ENCODE peak calls at places on chromosome 6, in nine cellular contexts. S is GM12892, X is uterus, N is GM12878, E is lower leg skin, C is ovary, P is HepG2, J is esophagus squamous epithelium, Z is tibial nerve. D is an unnamed sample.

GRCh38 chr6:116570856-116571682 is at the start of gene RWDD1:
- DNase-seq in P (peak), N (peak), X (peak), S (peak), J (peak), E (peak), Z (peak), C (peak), D (peak)

GRCh38 chr6:143745160-143746133 is 67.7 kb downstream of the PHACTR2 start:
- DNase-seq in J (no peak), S (no peak), C (peak), N (no peak), E (no peak), P (peak), Z (peak), X (no peak), D (no peak)

GRCh38 chr6:45613678-45614077 is 235.9 kb upstream of the SUPT3H start:
- DNase-seq in N (no peak), E (peak), J (no peak), S (no peak), P (no peak), Z (peak), C (peak), X (peak), D (no peak)

GRCh38 chr6:7673063-7673536 is 52.8 kb upstream of the BMP6 start:
- DNase-seq in X (peak), E (peak), S (no peak), Z (peak), J (no peak), P (no peak), N (no peak), C (peak), D (peak)

GRCh38 chr6:118299023-118299422 is 249.1 kb upstream of the PLN start:
- DNase-seq in X (no peak), J (no peak), P (no peak), E (no peak), C (no peak), S (no peak), N (no peak), Z (no peak), D (no peak)

GRCh38 chr6:23027281-23027680 is 457.9 kb downstream of the HDGFL1 start:
- DNase-seq in S (no peak), J (no peak), X (no peak), C (no peak), N (no peak), P (no peak), E (no peak), Z (no peak), D (no peak)

GRCh38 chr6:134822920-134823430 is 126.9 kb downstream of the ALDH8A1 start:
- DNase-seq in X (peak), P (peak), N (peak), S (peak), E (peak), J (no peak), Z (peak), C (peak), D (peak)

GRCh38 chr6:168157272-168158007 is 78.4 kb upstream of the FRMD1 start:
- DNase-seq in C (no peak), J (no peak), N (no peak), P (no peak), S (no peak), Z (no peak), E (no peak), X (peak), D (peak)

GRCh38 chr6:108559884-108560462 is 744 bp upstream of the FOXO3 start:
- DNase-seq in X (peak), P (peak), S (no peak), N (no peak), J (no peak), C (peak), E (peak), Z (peak), D (no peak)

GRCh38 chr6:33974471-33974870 is 170.7 kb upstream of the MLN start:
- DNase-seq in J (no peak), Z (no peak), C (no peak), S (peak), E (no peak), N (no peak), X (no peak), P (no peak), D (no peak)

GRCh38 chr6:15313367-15313766 is 67.5 kb downstream of the JARID2 start:
- DNase-seq in X (no peak), Z (no peak), J (no peak), P (no peak), C (peak), E (no peak), S (no peak), N (no peak), D (no peak)

GRCh38 chr6:114998492-114998891 is 655.7 kb upstream of the HS3ST5 start:
- DNase-seq in C (no peak), N (no peak), E (no peak), J (no peak), S (no peak), Z (no peak), P (no peak), X (no peak), D (no peak)

GRCh38 chr6:152123076-152123475 is 315.6 kb downstream of the ESR1 start:
- DNase-seq in C (no peak), N (no peak), Z (no peak), S (no peak), E (no peak), X (no peak), J (no peak), P (no peak), D (no peak)

GRCh38 chr6:15987569-15987968 is 141.3 kb upstream of the MYLIP start:
- DNase-seq in N (no peak), J (no peak), E (no peak), S (no peak), P (no peak), C (no peak), X (no peak), Z (no peak), D (no peak)

GRCh38 chr6:170144952-170145587 is 145.8 kb downstream of the DLL1 start:
- DNase-seq in C (no peak), Z (no peak), X (no peak), E (no peak), P (no peak), J (no peak), N (no peak), S (no peak), D (no peak)

GRCh38 chr6:33279971-33280511 is 3.1 kb downstream of the B3GALT4 start:
- DNase-seq in S (no peak), P (peak), E (no peak), Z (no peak), X (no peak), J (no peak), C (no peak), N (no peak), D (no peak)

GRCh38 chr6:116370717-116371383 is at the start of gene DSE:
- DNase-seq in J (no peak), P (no peak), E (no peak), N (no peak), S (peak), C (peak), Z (peak), X (peak), D (peak)

GRCh38 chr6:14524319-14524718 is 406.7 kb downstream of the CD83 start:
- DNase-seq in C (no peak), X (peak), Z (peak), S (no peak), J (no peak), P (no peak), N (no peak), E (peak), D (no peak)

GRCh38 chr6:7899046-7899888 is 11.3 kb downstream of the TXNDC5 start:
- DNase-seq in P (peak), C (no peak), E (no peak), J (no peak), X (no peak), Z (no peak), N (no peak), S (no peak), D (no peak)

GRCh38 chr6:55825402-55826051 is 49.9 kb downstream of the BMP5 start:
- DNase-seq in E (no peak), J (no peak), N (no peak), P (no peak), S (no peak), X (no peak), Z (no peak), C (no peak), D (no peak)

GRCh38 chr6:156166093-156166492 is 611.1 kb upstream of the ARID1B start:
- DNase-seq in Z (no peak), J (no peak), X (no peak), S (no peak), N (no peak), P (no peak), E (no peak), C (no peak), D (no peak)

GRCh38 chr6:132527791-132528190 is 10.3 kb upstream of the TAAR9 start:
- DNase-seq in N (no peak), J (no peak), P (no peak), X (no peak), Z (no peak), S (no peak), E (no peak), C (no peak), D (no peak)

GRCh38 chr6:551405-551804 is 105.5 kb downstream of the HUS1B start:
- DNase-seq in C (no peak), X (no peak), J (no peak), Z (no peak), N (no peak), S (no peak), P (peak), E (no peak), D (peak)

GRCh38 chr6:138540468-138540867 is 41.2 kb upstream of the NHSL1 start:
- DNase-seq in Z (no peak), J (no peak), X (no peak), S (no peak), C (no peak), P (no peak), E (no peak), N (no peak), D (no peak)

GRCh38 chr6:26025047-26025893 is 62.0 kb upstream of the HFE start:
- DNase-seq in N (no peak), Z (no peak), C (no peak), P (peak), E (no peak), J (no peak), S (no peak), X (no peak), D (no peak)

GRCh38 chr6:51299649-51300380 is 481.1 kb downstream of the TFAP2B start:
- DNase-seq in N (no peak), J (no peak), P (no peak), X (no peak), S (no peak), Z (no peak), C (no peak), E (peak), D (no peak)

GRCh38 chr6:170139531-170139930 is 151.3 kb downstream of the DLL1 start:
- DNase-seq in J (no peak), P (no peak), C (peak), X (peak), E (no peak), Z (no peak), S (no peak), N (no peak), D (no peak)

GRCh38 chr6:33960345-33961313 is 156.8 kb upstream of the MLN start:
- DNase-seq in E (no peak), P (no peak), C (no peak), J (no peak), Z (no peak), X (no peak), S (no peak), N (no peak), D (no peak)

GRCh38 chr6:11196511-11197174 is 35.8 kb downstream of the NEDD9 start:
- DNase-seq in P (no peak), X (no peak), S (no peak), J (no peak), E (no peak), N (no peak), C (no peak), Z (no peak), D (no peak)

GRCh38 chr6:4778086-4778485 is 1.9 kb downstream of the CDYL start:
- DNase-seq in X (no peak), C (no peak), N (no peak), Z (no peak), J (no peak), E (no peak), P (no peak), S (no peak), D (no peak)

GRCh38 chr6:37048851-37049734 is 43.6 kb downstream of the FGD2 start:
- DNase-seq in X (peak), J (peak), E (peak), Z (peak), C (no peak), S (no peak), P (no peak), N (peak), D (peak)

DNA sequence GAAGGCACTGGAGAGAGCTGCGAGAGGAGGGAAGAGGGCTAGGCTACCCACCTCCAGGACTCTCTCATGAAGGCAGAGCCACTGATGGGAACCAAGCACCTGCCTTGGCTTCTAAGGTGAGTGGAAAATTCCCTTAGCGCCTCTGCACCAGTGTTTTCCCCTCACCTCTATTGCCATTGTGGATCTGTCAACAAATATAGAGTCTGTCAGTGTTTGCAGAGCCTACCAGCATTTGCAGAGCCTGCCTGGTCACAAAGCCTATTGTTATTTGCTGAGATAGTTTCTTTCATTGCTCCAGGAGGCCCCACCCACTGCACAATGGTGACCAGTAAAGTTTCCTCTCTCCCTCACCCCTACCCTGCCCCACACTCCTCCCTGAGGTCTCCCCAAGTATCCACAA is 141.9 kb downstream of the MRPL14 start:
- DNase-seq in J (no peak), P (peak), S (no peak), E (no peak), C (no peak), Z (no peak), X (no peak), N (no peak), D (no peak)
- TF ChIP-seq POLR2A in J (no peak), P (no peak), S (no peak), E (no peak), C (no peak), Z (no peak), X (no peak), N (no peak), D (no peak)

DNA sequence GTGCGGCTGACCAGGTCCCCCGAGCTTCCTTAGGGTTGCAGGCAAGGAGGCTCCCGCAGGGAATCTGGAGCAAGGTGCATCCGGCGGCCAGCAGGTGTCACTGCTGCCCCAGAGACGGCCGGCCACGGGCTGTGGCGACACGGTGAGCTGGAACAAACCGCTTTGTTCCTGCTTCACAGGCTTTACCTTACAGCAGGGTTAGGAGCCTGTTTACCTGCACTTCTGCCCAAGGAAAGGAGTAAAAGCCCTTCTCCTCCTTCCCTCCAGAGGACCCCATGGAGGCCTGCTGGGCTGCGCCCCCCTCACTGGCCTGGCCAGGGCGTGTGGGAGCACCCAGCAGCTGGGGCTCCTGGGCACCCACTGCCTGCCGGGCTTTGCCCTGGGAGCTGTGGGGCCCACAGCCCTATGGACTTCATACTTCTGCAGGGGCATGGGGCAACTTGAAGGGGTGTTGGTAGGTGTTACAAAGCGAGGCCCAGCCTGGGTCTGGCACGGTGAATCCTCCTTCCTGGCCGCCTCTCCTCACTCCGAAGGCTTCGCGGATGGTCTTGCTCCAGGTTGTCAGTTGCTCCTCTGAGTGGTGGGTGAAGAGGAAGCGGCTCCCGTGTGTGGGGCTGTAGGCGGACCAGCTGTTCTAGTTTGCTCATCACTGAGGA is 88.4 kb downstream of the CDC5L start:
- DNase-seq in S (peak), P (peak), J (no peak), N (no peak), E (peak), Z (peak), X (peak), C (peak), D (peak)
- TF ChIP-seq POLR2A in S (no peak), P (no peak), J (no peak), N (no peak), E (no peak), Z (no peak), X (no peak), C (no peak), D (no peak)

GRCh38 chr6:159701413-159701999 is 8.5 kb upstream of the SOD2 start:
- DNase-seq in P (peak), C (no peak), J (no peak), N (no peak), E (no peak), S (no peak), Z (no peak), X (peak), D (no peak)
- TF ChIP-seq POLR2A in P (no peak), C (no peak), J (no peak), N (no peak), E (no peak), S (no peak), Z (no peak), X (no peak), D (no peak)

GRCh38 chr6:77403424-77403823 is 59.9 kb downstream of the HTR1B start:
- DNase-seq in N (no peak), Z (no peak), X (no peak), J (no peak), P (no peak), C (no peak), S (no peak), E (no peak), D (peak)
- TF ChIP-seq POLR2A in N (no peak), Z (no peak), X (no peak), J (no peak), P (no peak), C (no peak), S (no peak), E (no peak), D (no peak)

DNA sequence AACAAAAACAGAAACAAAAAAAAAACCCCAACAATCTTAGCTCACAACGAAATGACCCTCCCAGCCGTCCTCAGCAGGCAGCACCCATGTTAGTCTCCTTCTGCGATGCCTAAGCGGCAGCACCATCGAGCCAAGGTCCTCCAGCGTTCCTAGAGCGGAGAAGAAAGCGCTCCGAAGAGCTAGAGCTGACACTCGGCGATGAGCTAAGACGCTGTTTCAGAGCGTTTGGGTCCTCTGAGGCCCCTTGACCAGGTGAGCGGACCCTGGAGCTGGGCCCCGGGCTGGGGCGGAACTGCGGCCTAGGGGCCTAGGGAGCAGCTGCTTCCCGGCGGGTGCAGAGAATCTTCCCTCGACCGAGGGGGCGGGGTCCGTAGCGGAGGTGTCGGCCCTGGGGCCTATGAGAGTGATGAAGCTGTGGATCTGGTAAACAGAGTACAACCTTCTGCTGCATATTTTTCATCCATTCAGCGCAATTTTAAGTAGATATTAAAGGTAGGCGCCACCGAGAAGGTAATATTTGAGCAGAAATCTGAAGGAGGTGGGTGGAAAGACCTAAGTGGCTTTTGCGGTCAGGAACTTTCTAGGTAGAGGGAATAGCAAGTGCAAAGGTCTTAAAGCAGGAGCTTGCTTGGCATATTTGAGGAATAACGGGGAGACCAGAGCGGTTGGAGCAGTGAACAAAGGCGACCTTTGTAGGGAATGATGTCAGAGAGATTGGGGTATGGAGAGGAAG is at the start of gene ZSCAN26:
- DNase-seq in P (peak), J (no peak), E (peak), N (peak), X (peak), S (peak), C (peak), Z (peak), D (peak)
- TF ChIP-seq POLR2A in P (peak), J (peak), E (no peak), N (peak), X (peak), S (peak), C (peak), Z (no peak), D (peak)

GRCh38 chr6:124961468-124961783 is 811 bp upstream of the RNF217 start:
- DNase-seq in N (no peak), C (no peak), E (no peak), X (no peak), Z (no peak), S (no peak), P (no peak), J (no peak), D (no peak)

GRCh38 chr6:124962617-124963415 is 579 bp downstream of the RNF217 start:
- DNase-seq in Z (peak), P (no peak), J (no peak), S (no peak), X (peak), N (no peak), E (no peak), C (peak), D (peak)

GRCh38 chr6:124963416-124964083 is 1.3 kb downstream of the RNF217 start:
- DNase-seq in N (no peak), X (no peak), P (no peak), J (no peak), Z (no peak), S (no peak), E (no peak), C (no peak), D (peak)

GRCh38 chr6:124960757-124961467 is 1.3 kb upstream of the RNF217 start:
- DNase-seq in E (no peak), X (no peak), Z (no peak), P (no peak), S (no peak), J (no peak), C (no peak), N (no peak), D (no peak)

DNA sequence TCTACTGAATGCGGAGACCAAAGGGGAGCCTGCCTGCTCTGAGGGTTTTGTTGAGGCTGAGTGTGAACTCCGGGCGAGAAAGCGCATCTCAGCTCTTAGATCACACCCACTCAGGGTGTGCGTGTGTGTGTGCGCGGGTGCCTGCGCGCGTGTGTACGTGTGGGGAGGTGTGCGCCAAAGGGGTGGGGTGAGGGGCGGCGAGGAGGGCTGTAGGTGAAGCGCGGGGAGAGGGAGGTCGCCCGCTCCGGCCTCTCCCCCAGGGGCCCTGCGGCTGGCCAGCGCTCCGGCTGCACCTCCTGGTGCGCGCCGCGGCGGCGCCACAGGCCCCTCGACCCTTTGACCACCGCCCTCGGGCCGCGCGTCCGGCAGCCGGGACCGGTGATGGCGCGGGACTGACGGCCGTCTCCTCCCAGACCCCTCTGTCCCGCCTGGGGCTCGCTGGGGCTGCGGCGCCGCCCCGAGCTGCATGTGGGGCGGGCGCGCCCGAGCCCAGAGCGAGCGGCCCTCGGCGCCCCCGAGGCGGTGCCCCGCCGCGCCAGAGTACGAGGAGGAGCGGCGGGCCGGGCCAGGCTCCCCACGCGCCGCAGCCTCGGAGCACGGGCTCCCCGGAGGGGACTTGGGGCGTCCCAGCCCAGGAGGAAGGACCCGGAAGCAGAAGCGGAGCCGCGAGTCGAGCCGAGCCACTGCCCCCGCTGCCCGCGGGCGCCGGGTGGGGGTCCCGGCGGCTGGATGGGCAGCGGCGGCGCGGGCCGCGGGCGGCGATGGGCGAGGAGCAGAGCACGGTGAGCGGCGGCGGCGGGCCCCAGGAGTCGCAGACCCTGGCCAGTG is at the start of gene RNF217:
- DNase-seq in X (peak), N (no peak), C (peak), E (peak), J (no peak), Z (peak), P (no peak), S (peak), D (peak)
- TF ChIP-seq POLR2A in X (peak), N (no peak), C (peak), E (no peak), J (peak), Z (peak), P (no peak), S (no peak), D (peak)

GRCh38 chr6:30726506-30727413 is 6.6 kb downstream of the TUBB start:
- DNase-seq in C (no peak), N (no peak), J (no peak), E (no peak), Z (no peak), X (no peak), S (no peak), P (no peak), D (no peak)
- TF ChIP-seq POLR2A in C (no peak), N (no peak), J (no peak), E (no peak), Z (no peak), X (no peak), S (no peak), P (no peak), D (no peak)

D was measured in H54.